ENCODE peak calls at places on chromosomes 3 and 15, in four cellular contexts. One of them, this sample, is unnamed.

GRCh38 chr3:189237516-189237915 is 65.7 kb downstream of the TPRG1 start:
- DNase-seq in dorsolateral prefrontal cortex: no peak
- DNase-seq in fibroblast of lung: peak
- DNase-seq in mucosa of descending colon: no peak
- DNase-seq in this sample: no peak

GRCh38 chr3:111895079-111895478 is 36.0 kb downstream of the PHLDB2 start:
- DNase-seq in mucosa of descending colon: no peak
- DNase-seq in fibroblast of lung: peak
- DNase-seq in dorsolateral prefrontal cortex: no peak
- DNase-seq in this sample: no peak

GRCh38 chr3:153973722-153974121 is 147.5 kb upstream of the ARHGEF26 start:
- DNase-seq in fibroblast of lung: no peak
- DNase-seq in dorsolateral prefrontal cortex: no peak
- DNase-seq in mucosa of descending colon: no peak
- DNase-seq in this sample: no peak

GRCh38 chr3:57227930-57228733 is 603 bp downstream of the APPL1 start:
- DNase-seq in dorsolateral prefrontal cortex: peak
- DNase-seq in mucosa of descending colon: peak
- DNase-seq in fibroblast of lung: peak
- DNase-seq in this sample: peak

GRCh38 chr15:76160426-76161152 is 100.8 kb downstream of the TMEM266 start:
- DNase-seq in fibroblast of lung: no peak
- DNase-seq in dorsolateral prefrontal cortex: no peak
- DNase-seq in mucosa of descending colon: no peak
- DNase-seq in this sample: no peak

GRCh38 chr15:74422723-74423442 is 10.9 kb downstream of the SEMA7A start:
- DNase-seq in fibroblast of lung: peak
- DNase-seq in mucosa of descending colon: no peak
- DNase-seq in dorsolateral prefrontal cortex: peak
- DNase-seq in this sample: no peak

GRCh38 chr3:140470962-140471361 is 206.9 kb upstream of the TRIM42 start:
- DNase-seq in dorsolateral prefrontal cortex: no peak
- DNase-seq in fibroblast of lung: peak
- DNase-seq in mucosa of descending colon: no peak
- DNase-seq in this sample: no peak

GRCh38 chr3:35929158-35929557 is 289.8 kb downstream of the ARPP21 start:
- DNase-seq in dorsolateral prefrontal cortex: no peak
- DNase-seq in mucosa of descending colon: no peak
- DNase-seq in fibroblast of lung: peak
- DNase-seq in this sample: no peak

GRCh38 chr3:132404276-132404675 is 13.0 kb upstream of the DNAJC13 start:
- DNase-seq in mucosa of descending colon: no peak
- DNase-seq in fibroblast of lung: no peak
- DNase-seq in dorsolateral prefrontal cortex: no peak
- DNase-seq in this sample: no peak

GRCh38 chr3:188900421-188900941 is 271.3 kb upstream of the TPRG1 start:
- DNase-seq in mucosa of descending colon: no peak
- DNase-seq in dorsolateral prefrontal cortex: no peak
- DNase-seq in fibroblast of lung: peak
- DNase-seq in this sample: no peak

GRCh38 chr3:94046533-94046932 is 16.2 kb downstream of the DHFR2 start:
- DNase-seq in dorsolateral prefrontal cortex: no peak
- DNase-seq in fibroblast of lung: no peak
- DNase-seq in mucosa of descending colon: no peak
- DNase-seq in this sample: no peak
- H3K4me3 ChIP-seq in dorsolateral prefrontal cortex: no peak
- H3K4me3 ChIP-seq in fibroblast of lung: no peak
- H3K4me3 ChIP-seq in mucosa of descending colon: no peak
- H3K4me3 ChIP-seq in this sample: no peak

GRCh38 chr15:45200799-45201556 is 13.2 kb upstream of the SHF start:
- DNase-seq in mucosa of descending colon: peak
- DNase-seq in dorsolateral prefrontal cortex: peak
- DNase-seq in fibroblast of lung: peak
- DNase-seq in this sample: peak

GRCh38 chr15:45200001-45200798 is 12.4 kb upstream of the SHF start:
- DNase-seq in dorsolateral prefrontal cortex: peak
- DNase-seq in mucosa of descending colon: peak
- DNase-seq in fibroblast of lung: peak
- DNase-seq in this sample: peak

GRCh38 chr15:45199136-45199810 is 11.5 kb upstream of the SHF start:
- DNase-seq in fibroblast of lung: peak
- DNase-seq in mucosa of descending colon: peak
- DNase-seq in dorsolateral prefrontal cortex: no peak
- DNase-seq in this sample: no peak

GRCh38 chr15:45203182-45203581 is 15.4 kb upstream of the SHF start:
- DNase-seq in mucosa of descending colon: no peak
- DNase-seq in dorsolateral prefrontal cortex: no peak
- DNase-seq in fibroblast of lung: no peak
- DNase-seq in this sample: no peak

DNA sequence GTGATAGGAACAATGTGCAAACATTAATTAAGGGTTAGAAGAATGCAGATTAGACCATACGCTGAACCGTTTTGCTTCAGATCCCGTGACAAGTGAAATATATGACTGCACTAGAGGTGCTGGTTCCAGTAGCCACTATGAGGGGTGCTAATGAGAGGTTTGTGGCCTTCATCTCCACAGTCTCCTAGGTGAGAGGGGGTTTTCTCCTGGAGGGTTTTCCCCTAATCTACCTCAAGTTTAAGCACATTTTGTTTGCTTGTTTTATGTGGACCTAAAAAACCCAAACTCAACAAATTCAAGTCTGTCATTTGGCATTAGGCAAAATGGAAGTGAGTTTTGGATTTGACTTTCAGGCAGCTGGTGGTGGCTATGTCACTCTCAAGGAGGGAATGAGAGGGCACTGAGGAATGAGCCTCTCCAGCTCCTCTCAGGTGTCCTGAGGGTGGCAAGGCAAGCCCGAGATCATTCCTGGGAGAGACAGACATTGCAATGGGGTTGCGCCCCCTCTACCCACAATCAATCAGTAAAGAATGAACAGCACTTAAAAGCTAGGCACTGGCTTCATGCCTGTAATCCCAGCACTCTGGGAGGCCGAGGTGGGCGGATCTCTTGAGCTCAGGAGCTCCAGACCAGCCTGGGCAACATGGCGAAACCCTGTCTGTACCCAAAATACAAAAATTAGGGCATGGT is 13.9 kb upstream of the SHF start:
- DNase-seq in dorsolateral prefrontal cortex: no peak
- DNase-seq in mucosa of descending colon: no peak
- DNase-seq in fibroblast of lung: no peak
- DNase-seq in this sample: no peak
- H3K4me3 ChIP-seq in dorsolateral prefrontal cortex: peak
- H3K4me3 ChIP-seq in mucosa of descending colon: no peak
- H3K4me3 ChIP-seq in fibroblast of lung: peak
- H3K4me3 ChIP-seq in this sample: no peak

DNA sequence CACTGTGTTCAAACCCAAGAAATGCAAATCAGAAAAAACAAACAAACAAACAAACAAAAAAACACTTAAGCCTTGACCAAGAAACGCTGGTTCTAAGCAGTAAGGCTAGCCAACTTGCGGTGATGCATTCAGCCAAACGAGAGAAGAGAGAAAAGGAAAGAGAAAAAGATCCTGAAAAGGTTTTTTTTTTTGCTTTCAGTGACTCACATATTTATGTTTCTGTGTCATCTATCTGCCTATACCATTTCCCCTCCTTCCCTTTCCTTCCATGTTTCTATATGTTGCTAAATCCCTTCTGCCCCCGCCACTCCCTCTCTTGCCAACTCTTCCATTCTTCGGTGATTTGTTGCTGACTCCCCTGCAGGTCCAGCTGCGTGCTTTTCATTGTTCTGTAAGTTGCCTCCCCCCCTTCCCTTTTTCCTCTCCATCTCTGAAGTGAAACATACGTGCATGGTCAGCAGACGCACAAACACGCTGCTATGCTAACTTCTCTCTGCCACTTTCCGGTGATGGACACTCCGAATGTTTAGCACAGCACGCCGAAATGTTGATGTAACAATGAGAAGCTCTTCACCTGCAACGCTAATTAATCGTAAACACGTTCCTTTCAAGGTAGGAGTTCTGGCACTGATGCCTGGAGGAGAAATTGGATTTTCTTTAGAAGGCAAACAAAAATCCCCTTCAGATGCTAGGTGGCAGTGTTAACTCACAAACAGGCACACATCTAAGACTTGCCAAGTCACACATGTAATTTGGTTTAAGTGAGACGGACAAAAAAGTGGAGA is 154.5 kb downstream of the TUSC7 start:
- DNase-seq in mucosa of descending colon: peak
- DNase-seq in dorsolateral prefrontal cortex: no peak
- DNase-seq in fibroblast of lung: peak
- DNase-seq in this sample: no peak
- H3K4me3 ChIP-seq in mucosa of descending colon: no peak
- H3K4me3 ChIP-seq in dorsolateral prefrontal cortex: peak
- H3K4me3 ChIP-seq in fibroblast of lung: peak
- H3K4me3 ChIP-seq in this sample: peak

DNA sequence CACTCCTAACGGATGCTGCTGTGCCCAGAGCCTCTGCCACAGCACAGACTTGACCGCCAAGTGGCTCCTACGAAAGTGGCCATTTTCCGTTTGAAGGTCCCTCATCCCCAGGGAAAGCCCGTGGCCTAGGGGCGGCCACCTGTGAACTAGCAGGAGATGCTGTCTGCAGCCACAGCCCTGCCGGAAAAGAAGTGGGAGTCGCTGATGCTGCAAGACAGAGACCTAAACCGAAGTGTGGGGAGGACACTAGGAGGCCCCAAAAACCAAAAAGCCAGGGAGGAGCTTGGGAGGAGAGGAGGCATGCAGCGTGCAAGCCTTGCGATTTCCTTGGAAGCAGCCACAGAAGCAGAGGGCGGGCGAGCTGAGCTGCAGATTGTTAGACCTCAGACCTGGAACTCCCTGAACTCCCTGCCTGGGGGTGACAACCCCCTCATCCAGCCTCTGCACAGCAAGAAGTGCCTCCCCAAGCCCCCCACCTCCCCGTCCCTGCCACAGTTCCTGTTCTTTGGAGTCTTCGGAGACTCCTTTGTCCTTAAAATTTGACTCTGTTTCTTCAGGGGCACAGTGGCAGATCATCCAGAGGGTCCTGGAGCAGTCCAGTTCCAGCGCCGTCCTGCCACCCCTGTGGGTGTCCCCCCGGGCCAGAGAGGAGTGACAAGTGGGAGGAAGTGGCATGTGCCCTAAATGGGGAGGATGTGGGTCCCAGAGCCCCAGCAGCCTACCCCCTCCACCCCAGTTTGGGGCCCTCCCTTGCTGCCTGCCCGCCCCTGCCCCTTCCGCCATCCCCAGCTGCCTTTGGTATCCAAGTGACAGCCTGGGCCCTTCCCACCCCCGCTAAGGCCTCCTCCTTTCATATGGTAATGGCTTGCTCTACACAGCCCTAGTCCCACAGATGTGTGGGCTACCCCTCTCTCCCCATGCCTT is 43.7 kb downstream of the KLHL25 start:
- DNase-seq in dorsolateral prefrontal cortex: peak
- DNase-seq in mucosa of descending colon: no peak
- DNase-seq in fibroblast of lung: no peak
- DNase-seq in this sample: peak
- H3K4me3 ChIP-seq in dorsolateral prefrontal cortex: no peak
- H3K4me3 ChIP-seq in mucosa of descending colon: no peak
- H3K4me3 ChIP-seq in fibroblast of lung: no peak
- H3K4me3 ChIP-seq in this sample: no peak

GRCh38 chr3:114622001-114622400 is 328.2 kb downstream of the TIGIT start:
- DNase-seq in dorsolateral prefrontal cortex: no peak
- DNase-seq in mucosa of descending colon: no peak
- DNase-seq in fibroblast of lung: peak
- DNase-seq in this sample: no peak
- H3K4me3 ChIP-seq in dorsolateral prefrontal cortex: no peak
- H3K4me3 ChIP-seq in mucosa of descending colon: no peak
- H3K4me3 ChIP-seq in fibroblast of lung: peak
- H3K4me3 ChIP-seq in this sample: no peak

GRCh38 chr3:54641226-54642014 is 286.4 kb downstream of the LRTM1 start:
- DNase-seq in fibroblast of lung: no peak
- DNase-seq in mucosa of descending colon: no peak
- DNase-seq in dorsolateral prefrontal cortex: no peak
- DNase-seq in this sample: no peak
- H3K4me3 ChIP-seq in fibroblast of lung: no peak
- H3K4me3 ChIP-seq in mucosa of descending colon: no peak
- H3K4me3 ChIP-seq in dorsolateral prefrontal cortex: no peak
- H3K4me3 ChIP-seq in this sample: no peak

GRCh38 chr3:191428177-191428576 is 32.8 kb upstream of the PYDC2 start:
- DNase-seq in mucosa of descending colon: no peak
- DNase-seq in fibroblast of lung: no peak
- DNase-seq in dorsolateral prefrontal cortex: no peak
- DNase-seq in this sample: no peak

GRCh38 chr3:191425322-191425734 is 35.6 kb upstream of the PYDC2 start:
- DNase-seq in dorsolateral prefrontal cortex: no peak
- DNase-seq in mucosa of descending colon: no peak
- DNase-seq in fibroblast of lung: no peak
- DNase-seq in this sample: no peak

GRCh38 chr3:191430103-191430502 is 30.9 kb upstream of the PYDC2 start:
- DNase-seq in dorsolateral prefrontal cortex: no peak
- DNase-seq in fibroblast of lung: no peak
- DNase-seq in mucosa of descending colon: no peak
- DNase-seq in this sample: no peak

GRCh38 chr3:191424871-191425270 is 36.1 kb upstream of the PYDC2 start:
- DNase-seq in dorsolateral prefrontal cortex: no peak
- DNase-seq in fibroblast of lung: no peak
- DNase-seq in mucosa of descending colon: no peak
- DNase-seq in this sample: no peak
- H3K4me3 ChIP-seq in dorsolateral prefrontal cortex: no peak
- H3K4me3 ChIP-seq in fibroblast of lung: no peak
- H3K4me3 ChIP-seq in mucosa of descending colon: no peak
- H3K4me3 ChIP-seq in this sample: no peak

GRCh38 chr3:149450281-149450680 is 24.2 kb upstream of the TM4SF4 start:
- DNase-seq in fibroblast of lung: peak
- DNase-seq in mucosa of descending colon: no peak
- DNase-seq in dorsolateral prefrontal cortex: no peak
- DNase-seq in this sample: no peak
- H3K4me3 ChIP-seq in fibroblast of lung: no peak
- H3K4me3 ChIP-seq in mucosa of descending colon: no peak
- H3K4me3 ChIP-seq in dorsolateral prefrontal cortex: no peak
- H3K4me3 ChIP-seq in this sample: no peak